ENCODE peak calls at places on chromosomes 16 and 17, in nine cellular contexts. F, T, P, V, J, Q, Z, Y and K are unnamed samples.

GRCh38 chr16:71882505-71883192 is 1.3 kb downstream of the ZNF821 start:
- DNase-seq in J (peak; percentile 82), F (peak; percentile 78), Y (no peak), Q (peak; percentile 82), Z (peak; percentile 75), P (peak; percentile 80), T (peak; percentile 87), V (peak; percentile 72), K (peak; percentile 58)

GRCh38 chr17:45782889-45783592 is 1.1 kb upstream of the CRHR1 start:
- DNase-seq in T (no peak), Y (no peak), P (no peak), Z (peak; percentile 54), J (no peak), Q (no peak), F (no peak), V (no peak), K (no peak)

GRCh38 chr17:40190197-40191021 is 13.1 kb downstream of the RAPGEFL1 start:
- DNase-seq in Y (no peak), V (no peak), Z (peak; percentile 78), J (no peak), P (no peak), F (no peak), T (no peak), Q (no peak), K (no peak)

GRCh38 chr16:4309833-4310266 is 6.0 kb upstream of the GLIS2 start:
- DNase-seq in V (peak; percentile 61), Q (peak; percentile 80), J (no peak), T (peak; percentile 84), P (peak; percentile 61), Z (peak; percentile 83), F (peak; percentile 64), Y (peak; percentile 79), K (no peak)

GRCh38 chr16:17773698-17774101 is 302.9 kb upstream of the XYLT1 start:
- DNase-seq in V (no peak), Y (no peak), Z (no peak), T (peak; percentile 84), J (no peak), P (peak; percentile 1), F (peak; percentile 83), Q (peak; percentile 11), K (no peak)

GRCh38 chr16:1052791-1053521 is 19.6 kb upstream of the SSTR5 start:
- DNase-seq in V (no peak), Y (no peak), T (no peak), P (no peak), Z (no peak), F (no peak), Q (no peak), J (no peak), K (no peak)

GRCh38 chr16:11871193-11871592 is 19.9 kb upstream of the RSL1D1 start:
- DNase-seq in Z (no peak), T (peak; percentile 59), J (no peak), P (peak; percentile 37), Q (peak; percentile 55), F (peak; percentile 70), V (no peak), Y (no peak), K (no peak)

GRCh38 chr17:41910701-41911391 is 7.9 kb downstream of the ACLY start:
- DNase-seq in J (no peak), T (peak; percentile 91), Q (peak; percentile 97), Y (no peak), F (peak; percentile 99), Z (peak; percentile 5), P (peak; percentile 95), V (no peak), K (no peak)

GRCh38 chr16:88345031-88345942 is 37.5 kb upstream of the ZNF469 start:
- DNase-seq in T (no peak), Z (no peak), Q (no peak), V (no peak), P (no peak), Y (peak; percentile 55), F (no peak), J (no peak), K (no peak)

GRCh38 chr16:70738083-70738977 is 52.5 kb upstream of the MTSS2 start:
- DNase-seq in Z (no peak), F (peak; percentile 90), P (peak; percentile 56), Y (peak; percentile 79), T (peak; percentile 88), Q (peak; percentile 48), J (no peak), V (no peak), K (no peak)

GRCh38 chr17:1712271-1712670 is 2.1 kb upstream of the TLCD2 start:
- DNase-seq in P (no peak), Q (no peak), J (no peak), Y (no peak), V (no peak), F (no peak), T (no peak), Z (no peak), K (no peak)

GRCh38 chr17:6914711-6915110 is 81.1 kb upstream of the ALOX12 start:
- DNase-seq in V (no peak), J (no peak), Y (no peak), Q (peak; percentile 43), F (peak; percentile 71), T (peak; percentile 40), P (no peak), Z (no peak), K (no peak)

GRCh38 chr16:71870818-71871217 is 13.2 kb downstream of the ZNF821 start:
- DNase-seq in Q (no peak), V (no peak), J (no peak), T (no peak), Y (no peak), Z (no peak), F (no peak), P (no peak), K (no peak)

GRCh38 chr16:50322333-50322732 is 46.5 kb downstream of the BRD7 start:
- DNase-seq in F (no peak), Z (no peak), P (no peak), V (no peak), Q (no peak), Y (no peak), J (no peak), T (no peak), K (no peak)

GRCh38 chr16:50320310-50320709 is 48.5 kb downstream of the BRD7 start:
- DNase-seq in P (no peak), Q (no peak), Y (no peak), J (no peak), Z (no peak), F (no peak), T (no peak), V (no peak), K (no peak)

GRCh38 chr16:50326264-50326663 is 42.5 kb downstream of the BRD7 start:
- DNase-seq in V (no peak), Y (no peak), P (no peak), Z (no peak), T (no peak), Q (no peak), F (no peak), J (no peak), K (no peak)

GRCh38 chr16:50324345-50324744 is 44.4 kb downstream of the BRD7 start:
- DNase-seq in Z (no peak), V (no peak), T (no peak), J (no peak), P (no peak), Q (no peak), Y (no peak), F (no peak), K (no peak)

DNA sequence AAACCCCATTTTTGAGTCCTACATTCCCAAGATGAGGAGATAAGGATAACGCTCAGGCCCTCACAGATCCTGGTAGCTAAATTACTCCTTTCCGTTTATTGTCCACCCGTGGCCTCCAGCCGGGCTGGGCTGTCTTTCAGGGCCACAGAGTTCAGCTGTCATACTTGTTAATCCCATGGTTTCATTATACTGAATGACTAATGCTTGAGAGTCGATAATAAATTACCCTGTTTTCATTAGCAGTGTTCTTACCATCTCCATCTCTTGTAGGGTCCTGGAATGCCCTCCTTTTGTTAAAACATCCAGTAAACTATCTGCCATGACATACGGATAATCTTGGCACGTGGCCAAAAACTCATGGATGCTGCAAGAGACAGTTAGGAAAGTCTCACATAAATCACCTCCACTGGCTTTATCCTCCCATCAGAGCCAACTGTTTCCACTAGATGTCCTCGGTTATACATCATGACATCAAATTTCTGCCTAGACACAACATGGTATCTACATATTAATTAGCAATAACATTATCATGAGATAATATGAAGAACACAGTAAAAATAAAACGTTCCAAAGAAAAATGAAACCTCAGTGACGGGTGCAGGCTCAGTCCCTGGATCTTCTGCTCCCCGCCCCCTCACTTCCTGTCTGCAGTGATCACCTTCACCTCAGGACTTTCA is 45.3 kb downstream of the BRD7 start:
- DNase-seq in P (peak; percentile 57), T (peak; percentile 73), F (peak; percentile 76), Q (peak; percentile 52), Z (no peak), J (no peak), V (peak; percentile 21), Y (no peak), K (no peak)
- TF ChIP-seq CTCF in P (peak; percentile 20), T (peak; percentile 48), F (peak; percentile 24), Q (peak; percentile 8), Z (peak; percentile 28), J (no peak), V (peak; percentile 25), Y (no peak), K (no peak)

GRCh38 chr17:80955673-80956306 is 35.9 kb upstream of the CHMP6 start:
- DNase-seq in Z (peak; percentile 75), V (no peak), J (no peak), Q (no peak), P (no peak), F (no peak), Y (peak; percentile 47), T (no peak), K (peak; percentile 28)
- TF ChIP-seq CTCF in Z (no peak), V (no peak), J (no peak), Q (no peak), P (no peak), F (no peak), Y (no peak), T (no peak), K (no peak)

GRCh38 chr16:86872126-86872525 is 293.8 kb downstream of the FOXL1 start:
- DNase-seq in Q (no peak), P (no peak), Z (no peak), Y (no peak), J (no peak), F (no peak), T (no peak), V (no peak), K (no peak)

GRCh38 chr16:86872833-86873232 is 294.5 kb downstream of the FOXL1 start:
- DNase-seq in P (no peak), Y (no peak), Q (no peak), J (no peak), V (no peak), Z (no peak), F (no peak), T (no peak), K (no peak)

GRCh38 chr16:86876499-86876898 is 298.1 kb downstream of the FOXL1 start:
- DNase-seq in Y (no peak), Z (no peak), F (no peak), V (no peak), P (no peak), Q (no peak), T (no peak), J (no peak), K (no peak)

GRCh38 chr16:86877108-86877507 is 298.8 kb downstream of the FOXL1 start:
- DNase-seq in J (no peak), Q (no peak), Z (no peak), P (no peak), V (no peak), F (no peak), T (no peak), Y (no peak), K (no peak)

GRCh38 chr16:86874141-86874540 is 295.8 kb downstream of the FOXL1 start:
- DNase-seq in T (peak; percentile 23), F (peak; percentile 32), J (no peak), V (peak; percentile 6), Z (no peak), P (peak; percentile 13), Y (no peak), Q (no peak), K (no peak)
- TF ChIP-seq CTCF in T (peak; percentile 70), F (peak; percentile 68), J (no peak), V (peak; percentile 96), Z (peak; percentile 38), P (peak; percentile 54), Y (no peak), Q (peak; percentile 43), K (peak; percentile 61)

GRCh38 chr17:61635913-61636432 is 45.0 kb upstream of the NACA2 start:
- DNase-seq in V (peak; percentile 65), T (peak; percentile 81), F (peak; percentile 69), Z (peak; percentile 8), Q (peak; percentile 77), P (peak; percentile 79), Y (no peak), J (no peak), K (no peak)
- TF ChIP-seq CTCF in V (peak; percentile 89), T (peak; percentile 87), F (peak; percentile 92), Z (peak; percentile 86), Q (peak; percentile 86), P (peak; percentile 85), Y (peak; percentile 23), J (no peak), K (peak; percentile 75)